ENCODE peak calls at places on chromosome 17, in six cellular contexts. W, X, L, M, Y and G are unnamed samples.
A peak's percentile ranks its signal among the peaks of the same experiment; 100 is the strongest.

GRCh38 chr17:72477529-72477928 is 356.7 kb downstream of the SOX9 start:
- DNase-seq in L (no peak), M (no peak), Y (no peak), W (no peak), X (peak; percentile 86), G (no peak)

GRCh38 chr17:67044016-67044772 is at the start of gene CACNG1:
- DNase-seq in M (no peak), X (no peak), L (no peak), W (no peak), Y (no peak), G (no peak)

GRCh38 chr17:48240562-48241130 is 133.1 kb downstream of the SNX11 start:
- DNase-seq in Y (no peak), L (no peak), W (peak; percentile 88), M (no peak), X (no peak), G (no peak)

GRCh38 chr17:17414316-17414937 is 62.4 kb upstream of the MED9 start:
- DNase-seq in L (peak; percentile 52), M (no peak), Y (no peak), W (peak; percentile 61), X (no peak), G (no peak)

GRCh38 chr17:8273884-8274444 is 14.5 kb upstream of the RANGRF start:
- DNase-seq in W (no peak), Y (no peak), X (peak; percentile 70), M (no peak), L (no peak), G (no peak)

GRCh38 chr17:48294989-48295892 is 134.8 kb downstream of the SKAP1 start:
- DNase-seq in M (no peak), W (peak; percentile 73), X (no peak), Y (no peak), L (no peak), G (no peak)

GRCh38 chr17:14098246-14098645 is 28.9 kb downstream of the COX10 start:
- DNase-seq in L (no peak), Y (no peak), W (no peak), X (peak; percentile 34), M (no peak), G (no peak)

GRCh38 chr17:81336930-81337325 is 41.8 kb upstream of the SLC38A10 start:
- DNase-seq in M (no peak), X (no peak), Y (no peak), W (no peak), L (no peak), G (no peak)

GRCh38 chr17:1058423-1059130 is 61.6 kb downstream of the TIMM22 start:
- DNase-seq in M (no peak), Y (peak; percentile 80), L (peak; percentile 32), W (peak; percentile 74), X (peak; percentile 62), G (peak; percentile 24)

GRCh38 chr17:62675701-62676100 is 48.2 kb downstream of the MRC2 start:
- DNase-seq in X (no peak), L (no peak), Y (peak; percentile 34), M (no peak), W (no peak), G (no peak)

GRCh38 chr17:58703137-58703846 is 10.9 kb downstream of the RAD51C start:
- DNase-seq in W (peak; percentile 77), X (no peak), Y (no peak), M (no peak), L (peak; percentile 42), G (no peak)

GRCh38 chr17:17749921-17750320 is 68.7 kb downstream of the RAI1 start:
- DNase-seq in X (peak; percentile 38), W (peak; percentile 59), M (no peak), Y (no peak), L (peak; percentile 54), G (peak; percentile 26)